ENCODE peak calls at places on chromosomes 13 and 19, in six cellular contexts. X is MV-4-11; F is neuronal stem cell; T is H9; J is Calu3; H is central memory CD8-positive, alpha-beta T cell. B is an unnamed sample.

GRCh38 chr19:47541507-47541906 is 26.6 kb upstream of the NAPA start:
- DNase-seq in X (peak), F (no peak), T (no peak), J (no peak), H (peak), B (no peak)

GRCh38 chr19:32879741-32880140 is 10.2 kb upstream of the SLC7A9 start:
- DNase-seq in X (no peak), F (no peak), T (no peak), J (no peak), H (no peak), B (no peak)

GRCh38 chr19:13181747-13182388 is 31.7 kb downstream of the IER2 start:
- DNase-seq in X (peak), F (no peak), T (no peak), J (no peak), H (peak), B (no peak)

GRCh38 chr13:100245099-100245498 is 156.2 kb downstream of the PCCA start:
- DNase-seq in X (no peak), F (no peak), T (no peak), J (no peak), H (no peak), B (no peak)

GRCh38 chr13:42807236-42807635 is 25.9 kb downstream of the FAM216B start:
- DNase-seq in X (peak), F (no peak), T (no peak), J (no peak), H (no peak), B (no peak)

GRCh38 chr13:20326276-20326675 is 94.2 kb upstream of the GJB6 start:
- DNase-seq in X (peak), F (no peak), T (no peak), J (no peak), H (no peak), B (no peak)

GRCh38 chr13:74465279-74465678 is 331.1 kb upstream of the KLF12 start:
- DNase-seq in X (no peak), F (no peak), T (peak), J (no peak), H (no peak), B (no peak)

GRCh38 chr13:99572131-99572530 is 70.9 kb downstream of the TM9SF2 start:
- DNase-seq in X (no peak), F (no peak), T (no peak), J (no peak), H (no peak), B (no peak)

GRCh38 chr13:110018009-110018408 is 231.6 kb upstream of the IRS2 start:
- DNase-seq in X (no peak), F (no peak), T (no peak), J (no peak), H (no peak), B (no peak)

GRCh38 chr19:35262101-35262761 is 6.5 kb upstream of the USF2 start:
- DNase-seq in X (no peak), F (no peak), T (peak), J (no peak), H (no peak), B (no peak)

GRCh38 chr19:27822336-27822735 is 1390.6 kb downstream of the UQCRFS1 start:
- DNase-seq in X (no peak), F (no peak), T (no peak), J (no peak), H (no peak), B (no peak)

GRCh38 chr19:16462757-16463250 is 9.0 kb downstream of the EPS15L1 start:
- DNase-seq in X (peak), F (no peak), T (no peak), J (no peak), H (no peak), B (no peak)

B was measured in A549.